ENCODE peak calls at places on chromosomes 11 and 22, in five cellular contexts. One of them, this sample, is unnamed.

GRCh38 chr11:117703209-117703608 is 93.8 kb downstream of the DSCAML1 start:
- DNase-seq in stimulated activated CD4-positive, alpha-beta T cell treated with anti-CD3 and anti-CD28 coated beads, Interleukin-1b, Interleukin-23, amount 100 ng/mL, for 24 hours: no peak
- DNase-seq in non-pigmented ciliary epithelial cell: no peak
- DNase-seq in glutamatergic neuron: no peak
- DNase-seq in fibroblast of the conjunctiva: no peak
- DNase-seq in this sample: no peak

GRCh38 chr11:118892515-118892914 is 8.8 kb downstream of the CXCR5 start:
- DNase-seq in non-pigmented ciliary epithelial cell: no peak
- DNase-seq in glutamatergic neuron: no peak
- DNase-seq in fibroblast of the conjunctiva: no peak
- DNase-seq in stimulated activated CD4-positive, alpha-beta T cell treated with anti-CD3 and anti-CD28 coated beads, Interleukin-1b, Interleukin-23, amount 100 ng/mL, for 24 hours: no peak
- DNase-seq in this sample: no peak

GRCh38 chr11:2296913-2297622 is 4.7 kb downstream of the C11orf21 start:
- DNase-seq in stimulated activated CD4-positive, alpha-beta T cell treated with anti-CD3 and anti-CD28 coated beads, Interleukin-1b, Interleukin-23, amount 100 ng/mL, for 24 hours: no peak
- DNase-seq in fibroblast of the conjunctiva: no peak
- DNase-seq in non-pigmented ciliary epithelial cell: no peak
- DNase-seq in glutamatergic neuron: no peak
- DNase-seq in this sample: peak

GRCh38 chr22:23790819-23791736 is 4.3 kb downstream of the SMARCB1 start:
- DNase-seq in non-pigmented ciliary epithelial cell: no peak
- DNase-seq in stimulated activated CD4-positive, alpha-beta T cell treated with anti-CD3 and anti-CD28 coated beads, Interleukin-1b, Interleukin-23, amount 100 ng/mL, for 24 hours: no peak
- DNase-seq in fibroblast of the conjunctiva: peak
- DNase-seq in glutamatergic neuron: no peak
- DNase-seq in this sample: peak

GRCh38 chr11:7672276-7672959 is 882 bp downstream of the CYB5R2 start:
- DNase-seq in glutamatergic neuron: no peak
- DNase-seq in stimulated activated CD4-positive, alpha-beta T cell treated with anti-CD3 and anti-CD28 coated beads, Interleukin-1b, Interleukin-23, amount 100 ng/mL, for 24 hours: no peak
- DNase-seq in non-pigmented ciliary epithelial cell: no peak
- DNase-seq in fibroblast of the conjunctiva: no peak
- DNase-seq in this sample: no peak

GRCh38 chr11:41201156-41201555 is 258.3 kb downstream of the LRRC4C start:
- DNase-seq in stimulated activated CD4-positive, alpha-beta T cell treated with anti-CD3 and anti-CD28 coated beads, Interleukin-1b, Interleukin-23, amount 100 ng/mL, for 24 hours: no peak
- DNase-seq in fibroblast of the conjunctiva: peak
- DNase-seq in glutamatergic neuron: peak
- DNase-seq in non-pigmented ciliary epithelial cell: no peak
- DNase-seq in this sample: no peak

GRCh38 chr11:46348986-46349401 is 1.7 kb downstream of the DGKZ start:
- DNase-seq in non-pigmented ciliary epithelial cell: no peak
- DNase-seq in stimulated activated CD4-positive, alpha-beta T cell treated with anti-CD3 and anti-CD28 coated beads, Interleukin-1b, Interleukin-23, amount 100 ng/mL, for 24 hours: peak
- DNase-seq in fibroblast of the conjunctiva: no peak
- DNase-seq in glutamatergic neuron: no peak
- DNase-seq in this sample: no peak

GRCh38 chr22:24437820-24438328 is 10.5 kb downstream of the ADORA2A start:
- DNase-seq in fibroblast of the conjunctiva: no peak
- DNase-seq in glutamatergic neuron: no peak
- DNase-seq in non-pigmented ciliary epithelial cell: no peak
- DNase-seq in stimulated activated CD4-positive, alpha-beta T cell treated with anti-CD3 and anti-CD28 coated beads, Interleukin-1b, Interleukin-23, amount 100 ng/mL, for 24 hours: no peak
- DNase-seq in this sample: no peak

GRCh38 chr11:90855531-90855930 is 632.7 kb upstream of the CHORDC1 start:
- DNase-seq in non-pigmented ciliary epithelial cell: no peak
- DNase-seq in fibroblast of the conjunctiva: no peak
- DNase-seq in glutamatergic neuron: no peak
- DNase-seq in stimulated activated CD4-positive, alpha-beta T cell treated with anti-CD3 and anti-CD28 coated beads, Interleukin-1b, Interleukin-23, amount 100 ng/mL, for 24 hours: no peak
- DNase-seq in this sample: no peak

GRCh38 chr22:44542561-44543222 is 44.7 kb upstream of the RTL6 start:
- DNase-seq in non-pigmented ciliary epithelial cell: no peak
- DNase-seq in glutamatergic neuron: no peak
- DNase-seq in stimulated activated CD4-positive, alpha-beta T cell treated with anti-CD3 and anti-CD28 coated beads, Interleukin-1b, Interleukin-23, amount 100 ng/mL, for 24 hours: no peak
- DNase-seq in fibroblast of the conjunctiva: no peak
- DNase-seq in this sample: no peak

GRCh38 chr11:46916669-46917108 is 1.7 kb downstream of the LRP4 start:
- DNase-seq in glutamatergic neuron: peak
- DNase-seq in stimulated activated CD4-positive, alpha-beta T cell treated with anti-CD3 and anti-CD28 coated beads, Interleukin-1b, Interleukin-23, amount 100 ng/mL, for 24 hours: no peak
- DNase-seq in fibroblast of the conjunctiva: peak
- DNase-seq in non-pigmented ciliary epithelial cell: no peak
- DNase-seq in this sample: peak

GRCh38 chr22:27185903-27186302 is 528.5 kb downstream of the MIAT start:
- DNase-seq in stimulated activated CD4-positive, alpha-beta T cell treated with anti-CD3 and anti-CD28 coated beads, Interleukin-1b, Interleukin-23, amount 100 ng/mL, for 24 hours: no peak
- DNase-seq in fibroblast of the conjunctiva: no peak
- DNase-seq in glutamatergic neuron: no peak
- DNase-seq in non-pigmented ciliary epithelial cell: no peak
- DNase-seq in this sample: no peak

GRCh38 chr11:130547761-130548490 is 99.5 kb downstream of the ADAMTS15 start:
- DNase-seq in fibroblast of the conjunctiva: no peak
- DNase-seq in stimulated activated CD4-positive, alpha-beta T cell treated with anti-CD3 and anti-CD28 coated beads, Interleukin-1b, Interleukin-23, amount 100 ng/mL, for 24 hours: no peak
- DNase-seq in non-pigmented ciliary epithelial cell: no peak
- DNase-seq in glutamatergic neuron: no peak
- DNase-seq in this sample: no peak

GRCh38 chr11:88179141-88179540 is 3.9 kb upstream of the RAB38 start:
- DNase-seq in glutamatergic neuron: no peak
- DNase-seq in non-pigmented ciliary epithelial cell: peak
- DNase-seq in fibroblast of the conjunctiva: no peak
- DNase-seq in stimulated activated CD4-positive, alpha-beta T cell treated with anti-CD3 and anti-CD28 coated beads, Interleukin-1b, Interleukin-23, amount 100 ng/mL, for 24 hours: no peak
- DNase-seq in this sample: no peak

GRCh38 chr11:124865902-124866851 is 945 bp downstream of the ROBO3 start:
- DNase-seq in glutamatergic neuron: peak
- DNase-seq in stimulated activated CD4-positive, alpha-beta T cell treated with anti-CD3 and anti-CD28 coated beads, Interleukin-1b, Interleukin-23, amount 100 ng/mL, for 24 hours: peak
- DNase-seq in fibroblast of the conjunctiva: no peak
- DNase-seq in non-pigmented ciliary epithelial cell: no peak
- DNase-seq in this sample: no peak

This sample was measured in uterus.